ENCODE peak calls at places on chromosomes 2 and 18, in five cellular contexts. A is effector memory CD4-positive, alpha-beta T cell; R is CD8-positive, alpha-beta T cell; W is PC-9; O is psoas muscle. H is an unnamed sample.

GRCh38 chr2:171579481-171579880 is 57.2 kb downstream of the CYBRD1 start:
- DNase-seq in A (no peak), R (no peak), W (no peak), O (no peak), H (no peak)

GRCh38 chr2:127422631-127423475 is 4.6 kb downstream of the PROC start:
- DNase-seq in A (no peak), R (no peak), W (peak; percentile 43), O (no peak), H (peak; percentile 52)

GRCh38 chr2:74593826-74594467 is 39.4 kb downstream of the DOK1 start:
- DNase-seq in A (no peak), R (no peak), W (no peak), O (no peak), H (no peak)

GRCh38 chr2:39469807-39470206 is 32.7 kb upstream of the MAP4K3 start:
- DNase-seq in A (no peak), R (no peak), W (peak; percentile 66), O (no peak), H (no peak)

GRCh38 chr18:5962362-5962761 is 67.0 kb upstream of the TMEM200C start:
- DNase-seq in A (no peak), R (no peak), W (no peak), O (no peak), H (no peak)

GRCh38 chr2:218582085-218582484 is 13.4 kb downstream of the CNOT9 start:
- DNase-seq in A (no peak), R (no peak), W (no peak), O (no peak), H (no peak)

GRCh38 chr2:239269173-239269865 is 131.5 kb downstream of the HDAC4 start:
- DNase-seq in A (no peak), R (no peak), W (no peak), O (no peak), H (no peak)

GRCh38 chr2:98876741-98877140 is 59.3 kb downstream of the CRACDL start:
- DNase-seq in A (no peak), R (no peak), W (no peak), O (no peak), H (no peak)

GRCh38 chr2:11406492-11407381 is 59.2 kb downstream of the E2F6 start:
- DNase-seq in A (no peak), R (no peak), W (no peak), O (peak; percentile 61), H (peak; percentile 77)

GRCh38 chr2:66888791-66889631 is 454.1 kb downstream of the MEIS1 start:
- DNase-seq in A (no peak), R (no peak), W (no peak), O (peak; percentile 13), H (no peak)

GRCh38 chr18:57004366-57005121 is 142.3 kb upstream of the BOD1L2 start:
- DNase-seq in A (no peak), R (no peak), W (no peak), O (no peak), H (no peak)

GRCh38 chr2:10170256-10170655 is 47.7 kb downstream of the RRM2 start:
- DNase-seq in A (no peak), R (no peak), W (peak; percentile 11), O (no peak), H (peak; percentile 17)

GRCh38 chr2:11930211-11930761 is 183.9 kb downstream of the LPIN1 start:
- DNase-seq in A (no peak), R (no peak), W (no peak), O (peak; percentile 31), H (no peak)

GRCh38 chr2:241609859-241610793 is 26.8 kb downstream of the THAP4 start:
- DNase-seq in A (peak; percentile 80), R (peak; percentile 81), W (peak; percentile 98), O (peak; percentile 87), H (peak; percentile 96)

GRCh38 chr2:151410485-151410833 is 757 bp downstream of the RIF1 start:
- DNase-seq in A (peak; percentile 2), R (peak; percentile 31), W (peak; percentile 34), O (no peak), H (no peak)

DNA sequence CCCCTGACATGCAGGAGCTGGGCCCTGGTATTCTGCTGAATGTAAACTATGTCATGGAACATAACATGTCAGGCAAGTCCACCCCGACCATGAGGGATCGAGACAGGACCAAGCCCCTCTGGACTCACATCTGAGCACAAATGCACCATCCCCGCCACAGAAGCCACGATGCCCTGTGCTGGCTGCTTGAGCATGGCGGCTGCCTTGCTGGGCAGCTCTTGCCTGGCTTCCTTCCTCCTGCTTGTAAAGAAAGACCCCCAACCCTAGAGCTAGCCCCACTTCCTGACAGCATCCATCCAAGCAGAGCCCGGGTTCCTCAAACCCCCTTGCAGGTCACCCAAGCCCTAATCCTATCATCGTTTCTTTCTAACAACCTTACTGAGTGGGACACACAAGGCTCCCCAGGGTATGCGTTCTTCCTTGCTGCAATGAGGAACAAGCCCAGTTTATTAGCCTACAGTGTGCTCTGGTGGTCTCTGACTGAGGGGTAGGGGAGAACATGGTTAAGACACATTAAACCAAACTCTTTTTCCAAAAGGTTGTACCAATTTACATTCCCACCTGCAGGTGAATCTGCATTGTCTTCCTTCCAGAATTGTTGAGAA is 26.6 kb downstream of the PTPN18 start:
- DNase-seq in A (no peak), R (no peak), W (no peak), O (no peak), H (no peak)
- H3K27ac ChIP-seq in A (no peak overlapping the region), R (no peak overlapping the region), W (no peak overlapping the region), O (no peak overlapping the region), H (no peak overlapping the region)

DNA sequence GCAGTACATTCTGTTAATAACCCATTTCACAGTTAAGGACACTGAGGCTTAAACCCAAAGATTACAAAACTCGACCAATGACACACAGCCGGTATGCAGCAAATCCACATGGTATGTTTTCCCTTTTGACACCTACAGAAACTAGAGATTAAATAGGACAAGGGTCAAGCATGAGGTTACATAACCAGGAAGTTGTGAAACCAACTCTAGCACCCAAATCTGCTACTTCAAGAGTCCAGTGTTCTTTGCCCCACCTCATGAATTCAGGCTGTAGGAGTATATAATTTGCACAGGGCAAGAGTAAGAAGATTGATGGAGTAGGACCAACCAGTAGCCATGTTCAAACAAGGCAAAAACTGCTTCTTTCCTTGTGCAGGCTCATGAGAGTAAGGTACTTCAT is 249.8 kb downstream of the BCL11A start:
- DNase-seq in A (no peak), R (no peak), W (no peak), O (no peak), H (no peak)
- H3K4me1 ChIP-seq in A (no peaks in the 10 kb centered on the region), R (no peaks in the 10 kb centered on the region), W (no peaks in the 10 kb centered on the region), O (no peaks in the 10 kb centered on the region), H (peaks cover 2% of the 10 kb centered on the region)

GRCh38 chr18:7608174-7608550 is 41.0 kb downstream of the PTPRM start:
- DNase-seq in A (no peak), R (no peak), W (no peak), O (no peak), H (no peak)

GRCh38 chr18:7609617-7610016 is 42.5 kb downstream of the PTPRM start:
- DNase-seq in A (no peak), R (no peak), W (no peak), O (no peak), H (no peak)

GRCh38 chr18:7605705-7606104 is 38.6 kb downstream of the PTPRM start:
- DNase-seq in A (no peak), R (no peak), W (no peak), O (no peak), H (no peak)

GRCh38 chr18:7608798-7609197 is 41.7 kb downstream of the PTPRM start:
- DNase-seq in A (no peak), R (no peak), W (no peak), O (no peak), H (no peak)

GRCh38 chr18:7607535-7608173 is 40.5 kb downstream of the PTPRM start:
- DNase-seq in A (no peak), R (no peak), W (no peak), O (peak; percentile 28), H (no peak)
- H3K27ac ChIP-seq in A (no peak overlapping the region), R (no peak overlapping the region), W (no peak overlapping the region), O (peak overlapping the region; percentile 89), H (peak overlapping the region; percentile 93)

DNA sequence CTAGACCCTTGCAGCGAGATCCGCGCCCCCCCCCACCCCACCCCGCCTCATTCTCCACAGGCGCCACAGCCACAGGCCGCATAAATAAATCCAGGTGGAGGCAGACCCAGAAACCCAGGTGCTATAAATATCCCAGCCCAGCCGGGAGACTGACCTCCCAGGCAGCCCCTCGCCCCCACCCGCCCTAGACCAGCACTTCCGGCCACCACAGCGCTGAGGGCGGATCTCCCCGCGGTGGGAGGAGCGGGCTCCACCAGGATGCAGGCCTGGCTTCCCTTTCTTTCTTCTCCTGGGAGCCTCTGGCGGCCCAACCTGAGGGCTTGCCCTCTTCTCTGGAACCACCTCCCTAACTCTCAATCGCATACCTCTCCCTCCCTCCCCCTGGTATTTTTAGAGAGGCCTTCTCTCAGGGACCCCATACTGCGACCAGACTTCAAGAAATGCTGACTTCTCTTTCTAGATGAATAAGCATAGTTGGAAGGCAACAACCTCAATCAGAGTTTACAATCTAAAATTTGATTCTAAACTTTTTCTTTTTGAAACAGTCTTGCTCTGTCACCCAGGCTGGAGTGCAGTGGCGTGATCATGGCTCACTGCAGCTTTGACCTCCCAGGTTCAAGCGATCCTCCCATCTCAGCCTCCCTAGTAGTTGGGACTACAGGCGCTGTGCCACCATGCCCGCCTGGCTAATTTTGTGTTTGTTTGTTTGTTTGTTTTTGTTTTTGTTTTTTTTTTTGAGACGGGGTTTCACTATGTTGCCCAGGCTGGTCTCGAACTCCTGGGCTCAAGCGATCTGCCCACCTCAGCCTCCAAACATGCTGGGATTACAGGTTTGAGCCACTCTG is 55.0 kb downstream of the PKDCC start:
- DNase-seq in A (no peak), R (peak; percentile 28), W (peak; percentile 83), O (peak; percentile 51), H (peak; percentile 86)
- H3K4me1 ChIP-seq in A (peaks cover 87% of the 10 kb centered on the region), R (peaks cover 96% of the 10 kb centered on the region), W (peaks cover 41% of the 10 kb centered on the region), O (peaks cover 11% of the 10 kb centered on the region), H (peaks cover 8% of the 10 kb centered on the region)

GRCh38 chr2:163733301-163733938 is 2.4 kb downstream of the FIGN start:
- DNase-seq in A (no peak), R (no peak), W (no peak), O (no peak), H (peak; percentile 49)

GRCh38 chr2:163731735-163732134 is 4.1 kb downstream of the FIGN start:
- DNase-seq in A (no peak), R (no peak), W (no peak), O (no peak), H (no peak)

GRCh38 chr2:163732718-163733117 is 3.1 kb downstream of the FIGN start:
- DNase-seq in A (no peak), R (no peak), W (no peak), O (no peak), H (no peak)

GRCh38 chr2:163729874-163730273 is 5.9 kb downstream of the FIGN start:
- DNase-seq in A (no peak), R (no peak), W (no peak), O (no peak), H (no peak)

GRCh38 chr2:163730556-163730955 is 5.3 kb downstream of the FIGN start:
- DNase-seq in A (no peak), R (no peak), W (no peak), O (no peak), H (no peak)
- H3K27ac ChIP-seq in A (no peak overlapping the region), R (no peak overlapping the region), W (no peak overlapping the region), O (peak overlapping the region; percentile 40), H (no peak overlapping the region)

DNA sequence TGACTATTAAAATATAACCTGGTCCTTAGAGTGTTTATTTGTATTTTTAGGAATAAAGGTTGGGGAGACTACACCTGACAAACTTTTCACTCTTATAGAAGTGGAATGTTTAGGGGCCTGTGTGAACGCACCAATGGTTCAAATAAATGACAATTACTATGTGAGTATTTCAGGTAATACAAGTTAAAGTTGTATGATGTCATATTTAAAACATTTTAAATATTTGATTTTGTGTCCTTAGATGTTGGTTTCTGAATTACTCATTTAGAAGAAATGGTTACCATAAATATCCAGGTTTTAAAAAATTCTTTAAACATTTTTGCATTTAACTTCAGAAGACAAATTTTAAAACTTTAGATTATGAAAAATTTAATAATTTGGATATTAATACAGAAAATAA is 11.8 kb upstream of the ANKRD12 start:
- DNase-seq in A (no peak), R (no peak), W (no peak), O (no peak), H (no peak)
- H3K4me1 ChIP-seq in A (peaks cover 16% of the 10 kb centered on the region), R (peaks cover 35% of the 10 kb centered on the region), W (no peaks in the 10 kb centered on the region), O (peaks cover 59% of the 10 kb centered on the region), H (no peaks in the 10 kb centered on the region)